ENCODE peak calls at places on chromosomes 16 and 17, in seven cellular contexts. N, Z, H, F, M, P and L are unnamed samples.

GRCh38 chr17:10547351-10547750 is 2.1 kb downstream of the MYH2 start:
- DNase-seq in N (peak), Z (no peak), H (no peak), F (no peak), M (no peak), P (no peak), L (no peak)

GRCh38 chr17:10768766-10769383 is 35.0 kb downstream of the TMEM238L start:
- DNase-seq in N (no peak), Z (no peak), H (no peak), F (no peak), M (no peak), P (no peak), L (no peak)

GRCh38 chr17:2178798-2179505 is 124.0 kb downstream of the HIC1 start:
- DNase-seq in N (no peak), Z (no peak), H (no peak), F (no peak), M (no peak), P (no peak), L (no peak)

GRCh38 chr17:51499906-51500305 is 239.6 kb downstream of the UTP18 start:
- DNase-seq in N (no peak), Z (no peak), H (no peak), F (no peak), M (no peak), P (no peak), L (no peak)

GRCh38 chr16:29290631-29291247 is 115.8 kb downstream of the NPIPB11 start:
- DNase-seq in N (peak), Z (peak), H (peak), F (peak), M (peak), P (no peak), L (peak)

GRCh38 chr17:64177346-64178010 is 47.5 kb upstream of the ERN1 start:
- DNase-seq in N (no peak), Z (no peak), H (no peak), F (no peak), M (no peak), P (no peak), L (no peak)

GRCh38 chr17:17055286-17056166 is 13.3 kb downstream of the MPRIP start:
- DNase-seq in N (no peak), Z (no peak), H (no peak), F (no peak), M (no peak), P (no peak), L (peak)

GRCh38 chr17:35752945-35753764 is at the start of gene GAS2L2:
- DNase-seq in N (no peak), Z (no peak), H (no peak), F (no peak), M (no peak), P (no peak), L (peak)

GRCh38 chr17:78484300-78485159 is 92.7 kb downstream of the DNAH17 start:
- DNase-seq in N (peak), Z (peak), H (no peak), F (peak), M (no peak), P (no peak), L (peak)

GRCh38 chr17:79246226-79246794 is 171.7 kb downstream of the ENGASE start:
- DNase-seq in N (no peak), Z (no peak), H (no peak), F (no peak), M (no peak), P (peak), L (no peak)

GRCh38 chr16:28522792-28523191 is 16.0 kb downstream of the NUPR1 start:
- DNase-seq in N (no peak), Z (no peak), H (no peak), F (no peak), M (no peak), P (no peak), L (no peak)

GRCh38 chr16:58366247-58367031 is 25.8 kb upstream of the GINS3 start:
- DNase-seq in N (peak), Z (no peak), H (peak), F (no peak), M (no peak), P (no peak), L (no peak)

GRCh38 chr17:73118876-73119485 is 26.5 kb upstream of the SLC39A11 start:
- DNase-seq in N (no peak), Z (no peak), H (no peak), F (no peak), M (no peak), P (peak), L (no peak)

GRCh38 chr16:67672306-67672705 is 5.7 kb downstream of the C16orf86 start:
- DNase-seq in N (no peak), Z (no peak), H (no peak), F (no peak), M (no peak), P (no peak), L (no peak)

GRCh38 chr17:35568561-35568960 is 7.9 kb upstream of the SLFN14 start:
- DNase-seq in N (peak), Z (no peak), H (peak), F (no peak), M (no peak), P (peak), L (peak)

GRCh38 chr17:8887834-8888703 is 20.6 kb upstream of the PIK3R6 start:
- DNase-seq in N (peak), Z (no peak), H (peak), F (peak), M (no peak), P (peak), L (peak)

GRCh38 chr17:62898239-62898864 is 67.7 kb upstream of the TANC2 start:
- DNase-seq in N (no peak), Z (no peak), H (no peak), F (no peak), M (no peak), P (peak), L (no peak)

GRCh38 chr17:8056976-8057625 is 18.2 kb downstream of the ALOX15B start:
- DNase-seq in N (no peak), Z (no peak), H (peak), F (no peak), M (no peak), P (no peak), L (no peak)

GRCh38 chr16:4944333-4945281 is 7.7 kb upstream of the PPL start:
- DNase-seq in N (peak), Z (peak), H (peak), F (peak), M (no peak), P (peak), L (peak)

GRCh38 chr17:61265397-61265796 is 134.2 kb upstream of the TBX2 start:
- DNase-seq in N (no peak), Z (no peak), H (no peak), F (no peak), M (no peak), P (no peak), L (no peak)

GRCh38 chr17:61259360-61259759 is 140.3 kb upstream of the TBX2 start:
- DNase-seq in N (no peak), Z (no peak), H (no peak), F (no peak), M (no peak), P (no peak), L (no peak)

GRCh38 chr17:61255609-61256008 is 144.0 kb upstream of the TBX2 start:
- DNase-seq in N (no peak), Z (no peak), H (no peak), F (no peak), M (no peak), P (no peak), L (no peak)

GRCh38 chr17:61261001-61261587 is 138.5 kb upstream of the TBX2 start:
- DNase-seq in N (no peak), Z (no peak), H (no peak), F (no peak), M (no peak), P (no peak), L (no peak)

DNA sequence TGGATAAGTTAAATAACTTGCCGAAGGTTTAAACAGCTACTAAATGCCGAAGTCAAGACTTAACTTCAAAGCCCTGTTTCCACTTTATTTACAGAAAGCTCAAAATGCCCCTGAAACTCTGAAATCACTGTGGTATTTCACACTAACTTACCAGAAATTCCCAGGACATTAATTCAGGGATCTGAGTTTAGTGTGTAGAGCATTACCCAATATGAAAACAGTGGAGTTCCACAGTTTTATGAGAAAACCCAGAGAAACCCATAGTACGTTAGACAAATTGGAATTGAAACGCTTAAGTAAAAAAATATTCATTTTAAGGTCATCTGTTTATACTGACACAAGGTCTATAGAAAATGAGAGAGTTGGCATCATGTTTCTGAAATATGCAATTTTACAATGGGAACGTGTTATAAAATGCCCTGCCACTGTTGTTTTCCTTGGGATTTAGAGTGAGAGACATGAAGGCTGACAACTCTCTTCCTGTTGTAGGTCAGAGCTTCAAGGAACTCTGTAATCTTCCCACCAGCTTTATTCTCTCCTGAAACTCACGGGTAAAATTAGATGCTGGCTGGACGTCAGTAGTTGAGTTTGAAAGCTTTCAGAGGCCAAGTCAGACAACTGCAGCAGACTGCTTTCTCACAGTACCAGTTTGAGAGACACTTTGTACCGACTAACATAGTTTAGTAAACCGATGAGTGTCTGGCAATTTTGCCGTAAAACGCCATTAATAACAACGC is 139.4 kb upstream of the TBX2 start:
- DNase-seq in N (no peak), Z (no peak), H (no peak), F (no peak), M (no peak), P (no peak), L (no peak)
- TF ChIP-seq JUND in N (no peak), Z (no peak), H (no peak), F (no peak), M (no peak), P (no peak), L (no peak)

GRCh38 chr16:65376601-65377000 is 254.7 kb upstream of the CDH11 start:
- DNase-seq in N (no peak), Z (no peak), H (no peak), F (no peak), M (no peak), P (no peak), L (no peak)

GRCh38 chr16:65373095-65373494 is 251.2 kb upstream of the CDH11 start:
- DNase-seq in N (no peak), Z (no peak), H (no peak), F (no peak), M (no peak), P (no peak), L (no peak)

GRCh38 chr16:65377131-65377649 is 255.3 kb upstream of the CDH11 start:
- DNase-seq in N (no peak), Z (no peak), H (no peak), F (no peak), M (no peak), P (no peak), L (no peak)

GRCh38 chr16:65372171-65372570 is 250.3 kb upstream of the CDH11 start:
- DNase-seq in N (no peak), Z (no peak), H (no peak), F (no peak), M (no peak), P (no peak), L (no peak)

GRCh38 chr16:65375651-65376050 is 253.8 kb upstream of the CDH11 start:
- DNase-seq in N (no peak), Z (no peak), H (no peak), F (no peak), M (no peak), P (no peak), L (no peak)
- TF ChIP-seq JUND in N (no peak), Z (no peak), H (no peak), F (no peak), M (no peak), P (peak), L (no peak)

GRCh38 chr17:15909481-15909991 is 35.4 kb upstream of the ADORA2B start:
- DNase-seq in N (no peak), Z (no peak), H (peak), F (no peak), M (no peak), P (peak), L (no peak)

GRCh38 chr17:15912416-15912955 is 32.4 kb upstream of the ADORA2B start:
- DNase-seq in N (no peak), Z (no peak), H (no peak), F (no peak), M (no peak), P (no peak), L (no peak)

GRCh38 chr17:15910791-15911190 is 34.1 kb upstream of the ADORA2B start:
- DNase-seq in N (no peak), Z (no peak), H (no peak), F (no peak), M (no peak), P (no peak), L (no peak)

GRCh38 chr17:15907290-15907689 is 37.6 kb upstream of the ADORA2B start:
- DNase-seq in N (no peak), Z (no peak), H (no peak), F (no peak), M (no peak), P (no peak), L (no peak)

GRCh38 chr17:15908378-15908777 is 36.6 kb upstream of the ADORA2B start:
- DNase-seq in N (no peak), Z (no peak), H (no peak), F (no peak), M (no peak), P (no peak), L (no peak)
- TF ChIP-seq JUND in N (no peak), Z (no peak), H (no peak), F (no peak), M (no peak), P (no peak), L (no peak)

GRCh38 chr16:2257726-2258125 is 6.3 kb upstream of the ECI1 start:
- DNase-seq in N (no peak), Z (no peak), H (no peak), F (no peak), M (no peak), P (no peak), L (no peak)
- TF ChIP-seq JUND in N (no peak), Z (no peak), H (no peak), F (no peak), M (no peak), P (no peak), L (no peak)

GRCh38 chr16:88431651-88432050 is 21.4 kb upstream of the ZFPM1 start:
- DNase-seq in N (no peak), Z (no peak), H (no peak), F (no peak), M (no peak), P (no peak), L (no peak)
- TF ChIP-seq JUND in N (no peak), Z (no peak), H (no peak), F (no peak), M (no peak), P (no peak), L (no peak)

GRCh38 chr16:11133344-11133921 is 122.6 kb downstream of the SOCS1 start:
- DNase-seq in N (peak), Z (peak), H (peak), F (no peak), M (no peak), P (no peak), L (peak)
- TF ChIP-seq JUND in N (peak), Z (peak), H (no peak), F (no peak), M (no peak), P (peak), L (no peak)

GRCh38 chr17:49939318-49939717 is 29.7 kb upstream of the DLX4 start:
- DNase-seq in N (no peak), Z (no peak), H (peak), F (no peak), M (no peak), P (no peak), L (no peak)

GRCh38 chr17:49930880-49931279 is 38.1 kb upstream of the DLX4 start:
- DNase-seq in N (no peak), Z (no peak), H (no peak), F (no peak), M (no peak), P (no peak), L (no peak)

GRCh38 chr17:49932131-49932723 is 36.8 kb upstream of the DLX4 start:
- DNase-seq in N (no peak), Z (no peak), H (no peak), F (no peak), M (no peak), P (peak), L (no peak)

GRCh38 chr17:49931416-49931815 is 37.6 kb upstream of the DLX4 start:
- DNase-seq in N (no peak), Z (no peak), H (no peak), F (no peak), M (no peak), P (no peak), L (no peak)

DNA sequence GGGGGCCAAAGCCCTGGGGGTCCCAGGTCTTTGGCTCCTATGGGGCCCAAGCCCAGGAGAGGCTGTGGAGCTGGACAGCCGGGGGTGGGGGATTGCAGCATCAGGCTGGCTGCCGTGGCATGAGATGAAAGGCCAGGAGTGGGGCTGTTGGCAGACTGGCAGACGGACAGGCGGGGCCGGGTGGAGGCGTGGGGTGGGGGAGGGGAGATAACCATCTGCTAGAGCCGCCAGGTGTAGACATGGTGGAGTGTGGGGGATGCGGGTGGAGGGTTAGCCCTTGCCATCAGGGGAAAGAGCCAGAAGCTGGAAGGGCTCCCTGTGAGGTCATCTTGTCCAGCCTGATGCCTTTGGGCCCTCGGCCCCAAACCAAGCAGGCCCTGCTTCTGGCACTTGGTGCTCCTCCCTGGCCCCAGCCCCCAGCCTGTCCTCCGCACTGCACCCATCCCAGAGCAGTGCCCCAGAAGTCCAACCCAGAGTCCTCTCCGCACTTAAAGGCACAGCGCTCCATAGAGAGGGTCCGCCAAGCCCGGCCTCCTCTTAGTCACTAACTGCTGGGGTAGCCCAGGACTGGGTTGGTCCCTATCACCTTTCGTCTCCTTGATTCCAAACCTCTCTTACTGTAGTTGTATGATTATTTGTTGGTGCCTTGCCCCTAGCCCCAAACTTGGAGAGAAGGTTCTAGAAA is 33.3 kb upstream of the DLX4 start:
- DNase-seq in N (no peak), Z (no peak), H (no peak), F (no peak), M (no peak), P (no peak), L (no peak)
- TF ChIP-seq JUND in N (no peak), Z (no peak), H (no peak), F (no peak), M (no peak), P (no peak), L (no peak)

DNA sequence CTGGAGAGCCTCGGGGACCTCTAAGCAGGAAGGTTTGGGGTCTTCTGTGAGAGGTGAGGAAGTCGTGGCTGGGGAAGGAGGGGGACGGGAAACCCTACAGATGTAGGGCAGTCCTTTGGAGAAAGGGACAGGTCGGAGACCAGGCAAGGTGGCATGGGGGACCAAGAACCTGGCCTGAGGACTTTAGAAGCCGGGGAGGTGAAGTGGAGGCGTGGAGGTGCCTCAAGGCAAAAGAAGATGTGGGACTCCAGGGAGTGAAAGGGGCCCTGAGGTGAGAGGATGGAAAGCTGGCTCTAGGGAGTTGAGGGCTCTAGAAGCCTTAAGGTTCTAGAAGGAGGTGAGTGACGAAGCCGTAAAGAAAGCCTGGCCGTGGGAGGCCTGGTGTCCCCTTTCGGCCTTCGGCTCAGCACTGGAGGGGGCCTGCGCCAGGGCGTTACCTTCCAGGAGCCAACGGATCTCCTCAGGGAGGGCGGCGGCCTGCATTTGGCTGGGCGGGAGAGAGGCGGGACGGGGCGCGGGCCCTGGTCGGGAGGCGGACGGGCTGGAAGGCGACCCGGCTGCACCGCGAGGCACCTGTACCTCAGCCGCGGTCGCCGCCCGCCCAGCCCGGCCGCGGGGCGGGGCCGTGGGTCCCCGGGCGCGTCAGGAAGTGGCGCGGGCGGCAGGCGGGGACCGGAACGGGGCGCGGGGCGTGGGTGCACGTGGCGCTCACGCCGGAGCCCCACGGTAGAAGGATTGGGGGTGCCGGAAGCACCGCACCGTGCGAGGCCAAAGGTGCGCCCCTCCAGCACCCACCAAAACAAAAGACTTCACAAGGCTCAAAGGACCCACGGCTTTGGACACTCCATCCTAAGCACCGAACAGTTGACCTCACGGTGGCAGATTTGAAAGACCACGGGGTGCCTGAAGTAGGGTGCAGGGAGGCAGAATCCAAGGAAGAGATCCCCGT is at the start of gene SKAP1:
- DNase-seq in N (no peak), Z (no peak), H (no peak), F (peak), M (no peak), P (peak), L (peak)
- TF ChIP-seq JUND in N (no peak), Z (no peak), H (no peak), F (no peak), M (no peak), P (no peak), L (no peak)

GRCh38 chr17:19900809-19901208 is 33.1 kb upstream of the ULK2 start:
- DNase-seq in N (no peak), Z (no peak), H (no peak), F (no peak), M (no peak), P (no peak), L (no peak)

GRCh38 chr17:19897108-19897854 is 29.5 kb upstream of the ULK2 start:
- DNase-seq in N (no peak), Z (no peak), H (no peak), F (no peak), M (no peak), P (no peak), L (peak)

GRCh38 chr17:19897901-19898300 is 30.2 kb upstream of the ULK2 start:
- DNase-seq in N (no peak), Z (peak), H (no peak), F (no peak), M (no peak), P (no peak), L (peak)
- TF ChIP-seq JUND in N (no peak), Z (peak), H (no peak), F (no peak), M (no peak), P (peak), L (no peak)